ENCODE peak calls at places on chromosomes 3 and 15, in nine cellular contexts. C is neural progenitor cell, A is PC-9, P is IMR-90, Q is left lung, L is AG10803, K is pancreas, V is fibroblast of the aortic adventitia, Z is ascending aorta. E is an unnamed sample.

GRCh38 chr3:82011336-82011735 is 249.9 kb upstream of the GBE1 start:
- DNase-seq in C (no peak), A (no peak), P (no peak), Q (no peak), L (no peak), K (no peak), V (no peak), Z (no peak), E (no peak)

GRCh38 chr15:74235962-74236361 is at the start of gene CCDC33:
- DNase-seq in C (no peak), A (peak), P (no peak), Q (peak), L (no peak), K (no peak), V (no peak), Z (no peak), E (peak)

GRCh38 chr3:15527031-15527459 is 5.5 kb upstream of the COLQ start:
- DNase-seq in C (peak), A (no peak), P (peak), Q (no peak), L (no peak), K (no peak), V (peak), Z (no peak), E (peak)

GRCh38 chr15:60720493-60721231 is 241.7 kb upstream of the ICE2 start:
- DNase-seq in C (no peak), A (no peak), P (no peak), Q (no peak), L (no peak), K (no peak), V (no peak), Z (no peak), E (peak)

GRCh38 chr3:130903412-130903908 is 9.6 kb downstream of the ATP2C1 start:
- DNase-seq in C (no peak), A (no peak), P (no peak), Q (no peak), L (no peak), K (no peak), V (no peak), Z (no peak), E (no peak)

GRCh38 chr3:149388001-149388435 is 10.6 kb upstream of the TM4SF1 start:
- DNase-seq in C (no peak), A (peak), P (peak), Q (no peak), L (peak), K (no peak), V (peak), Z (no peak), E (no peak)

GRCh38 chr3:111666041-111666735 is 71.0 kb upstream of the ZBED2 start:
- DNase-seq in C (no peak), A (no peak), P (no peak), Q (no peak), L (no peak), K (no peak), V (no peak), Z (no peak), E (no peak)

GRCh38 chr3:126982125-126982521 is 792 bp upstream of the PLXNA1 start:
- DNase-seq in C (no peak), A (no peak), P (peak), Q (no peak), L (peak), K (peak), V (peak), Z (peak), E (peak)

GRCh38 chr15:39127925-39128617 is 452.8 kb upstream of the THBS1 start:
- DNase-seq in C (peak), A (peak), P (peak), Q (no peak), L (peak), K (peak), V (peak), Z (no peak), E (no peak)

GRCh38 chr3:183108002-183108449 is 8.7 kb upstream of the MCCC1 start:
- DNase-seq in C (no peak), A (no peak), P (peak), Q (no peak), L (no peak), K (no peak), V (peak), Z (no peak), E (no peak)

GRCh38 chr3:115838786-115839185 is 215.5 kb downstream of the GAP43 start:
- DNase-seq in C (no peak), A (no peak), P (no peak), Q (no peak), L (no peak), K (no peak), V (no peak), Z (no peak), E (no peak)

GRCh38 chr3:14608298-14608697 is 43.3 kb upstream of the CCDC174 start:
- DNase-seq in C (peak), A (no peak), P (no peak), Q (no peak), L (no peak), K (no peak), V (no peak), Z (no peak), E (no peak)

GRCh38 chr15:71800835-71801745 is 9.3 kb upstream of the NR2E3 start:
- DNase-seq in C (peak), A (peak), P (peak), Q (no peak), L (peak), K (no peak), V (peak), Z (no peak), E (peak)

GRCh38 chr3:156826144-156826895 is at the start of gene LEKR1:
- DNase-seq in C (peak), A (peak), P (peak), Q (peak), L (peak), K (peak), V (peak), Z (peak), E (peak)

GRCh38 chr3:49553320-49553689 is 972 bp upstream of the BSN start:
- DNase-seq in C (no peak), A (no peak), P (peak), Q (no peak), L (peak), K (no peak), V (peak), Z (no peak), E (no peak)

GRCh38 chr15:64507293-64507802 is 47.0 kb downstream of the ZNF609 start:
- DNase-seq in C (peak), A (peak), P (peak), Q (no peak), L (peak), K (peak), V (peak), Z (peak), E (peak)

GRCh38 chr15:75455424-75455981 is 4.0 kb upstream of the SIN3A start:
- DNase-seq in C (peak), A (peak), P (peak), Q (peak), L (peak), K (peak), V (peak), Z (peak), E (peak)

GRCh38 chr15:75453703-75454470 is 2.4 kb upstream of the SIN3A start:
- DNase-seq in C (peak), A (peak), P (peak), Q (peak), L (peak), K (peak), V (peak), Z (peak), E (peak)

GRCh38 chr15:75454471-75455418 is 3.3 kb upstream of the SIN3A start:
- DNase-seq in C (peak), A (no peak), P (no peak), Q (peak), L (peak), K (peak), V (peak), Z (no peak), E (peak)

GRCh38 chr15:75455982-75456531 is 4.6 kb upstream of the SIN3A start:
- DNase-seq in C (peak), A (peak), P (peak), Q (peak), L (peak), K (no peak), V (peak), Z (peak), E (peak)

DNA sequence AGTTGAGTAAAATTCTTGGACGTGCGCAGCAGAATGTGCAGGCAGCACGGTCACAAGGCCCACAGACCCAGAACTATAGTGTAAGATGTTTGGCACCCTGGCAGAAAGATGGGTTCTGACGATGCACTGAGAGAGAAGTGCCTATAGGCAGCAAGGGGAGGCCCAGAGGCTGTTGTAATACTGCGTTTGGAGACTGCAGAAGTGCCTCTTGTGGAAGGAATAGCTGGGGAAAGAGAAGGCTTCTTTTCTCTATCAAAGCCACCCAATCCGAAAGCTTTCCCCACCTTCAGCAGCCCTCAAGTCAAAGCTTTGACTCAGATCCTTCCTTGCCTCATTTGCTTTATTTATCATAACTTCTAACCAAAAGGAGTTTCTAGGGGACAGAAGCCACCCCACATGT is 5.2 kb upstream of the SIN3A start:
- DNase-seq in C (no peak), A (no peak), P (peak), Q (no peak), L (peak), K (no peak), V (peak), Z (no peak), E (no peak)
- H3K4me3 ChIP-seq in C (peak), A (peak), P (peak), Q (no peak), L (peak), K (no peak), V (peak), Z (peak), E (no peak)

DNA sequence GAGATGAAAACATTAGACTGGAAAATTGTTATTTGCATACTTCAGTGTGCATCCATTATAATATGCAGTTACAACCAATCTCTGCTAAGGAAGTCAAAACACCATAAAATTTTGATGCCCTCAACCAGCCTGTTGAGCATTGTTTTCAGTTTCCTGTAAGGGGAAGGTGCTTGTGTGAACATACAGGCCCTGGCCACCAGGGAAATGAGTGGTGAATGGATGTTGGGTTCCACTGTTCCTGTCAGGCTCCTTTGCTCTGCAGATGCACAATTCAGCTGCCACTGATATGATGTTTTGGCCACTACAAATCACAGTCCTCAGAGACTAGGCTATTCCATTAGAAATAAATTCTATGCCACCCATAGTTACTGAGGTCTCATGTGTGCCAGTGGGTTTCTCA is 184.6 kb downstream of the SYNPR start:
- DNase-seq in C (no peak), A (no peak), P (no peak), Q (no peak), L (no peak), K (no peak), V (no peak), Z (no peak), E (no peak)
- TF ChIP-seq CTCF in C (no peak), A (no peak), P (no peak), Q (no peak), L (no peak), K (no peak), V (no peak), Z (no peak), E (no peak)

DNA sequence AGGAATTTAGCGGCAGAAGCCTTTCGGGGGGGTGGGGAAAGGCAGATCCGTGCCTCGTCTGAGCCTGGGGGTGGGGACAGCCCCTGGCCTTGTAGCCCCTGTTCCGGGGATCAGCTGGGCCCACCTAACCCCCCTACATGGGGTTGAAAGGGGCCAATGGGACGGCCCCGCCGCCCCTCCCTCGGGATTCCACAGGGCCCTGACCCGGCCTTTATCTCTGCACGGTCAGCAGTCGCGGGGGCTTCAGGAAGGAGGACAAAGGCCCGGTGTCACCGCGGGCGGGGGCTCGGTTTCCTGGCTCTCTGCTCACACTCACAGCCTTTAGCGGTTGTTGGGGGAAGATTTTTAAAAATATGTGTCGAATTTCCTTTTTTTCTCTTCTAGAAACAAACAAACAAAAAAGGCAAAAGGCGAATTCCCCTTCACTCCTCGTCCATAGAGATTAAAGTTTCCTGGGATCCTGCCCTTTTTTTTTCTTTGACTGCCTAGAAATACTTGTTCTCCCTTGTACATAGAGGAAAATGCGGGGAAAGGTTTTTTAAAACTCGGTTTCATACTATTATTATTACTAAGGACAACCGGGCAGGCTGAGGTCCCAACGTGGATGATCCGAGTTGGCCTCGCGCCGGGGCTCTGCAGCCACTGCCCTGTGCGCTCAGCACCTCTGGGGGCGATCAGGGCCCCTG is 7.9 kb downstream of the FOXL2 start:
- DNase-seq in C (peak), A (no peak), P (no peak), Q (no peak), L (no peak), K (no peak), V (no peak), Z (no peak), E (no peak)
- H3K4me3 ChIP-seq in C (peak), A (no peak), P (no peak), Q (no peak), L (no peak), K (no peak), V (no peak), Z (peak), E (no peak)

GRCh38 chr3:32685604-32686185 is 707 bp downstream of the CNOT10 start:
- DNase-seq in C (no peak), A (peak), P (peak), Q (no peak), L (peak), K (no peak), V (peak), Z (no peak), E (peak)
- TF ChIP-seq CTCF in C (peak), A (no peak), P (no peak), Q (no peak), L (no peak), K (no peak), V (no peak), Z (no peak), E (no peak)

DNA sequence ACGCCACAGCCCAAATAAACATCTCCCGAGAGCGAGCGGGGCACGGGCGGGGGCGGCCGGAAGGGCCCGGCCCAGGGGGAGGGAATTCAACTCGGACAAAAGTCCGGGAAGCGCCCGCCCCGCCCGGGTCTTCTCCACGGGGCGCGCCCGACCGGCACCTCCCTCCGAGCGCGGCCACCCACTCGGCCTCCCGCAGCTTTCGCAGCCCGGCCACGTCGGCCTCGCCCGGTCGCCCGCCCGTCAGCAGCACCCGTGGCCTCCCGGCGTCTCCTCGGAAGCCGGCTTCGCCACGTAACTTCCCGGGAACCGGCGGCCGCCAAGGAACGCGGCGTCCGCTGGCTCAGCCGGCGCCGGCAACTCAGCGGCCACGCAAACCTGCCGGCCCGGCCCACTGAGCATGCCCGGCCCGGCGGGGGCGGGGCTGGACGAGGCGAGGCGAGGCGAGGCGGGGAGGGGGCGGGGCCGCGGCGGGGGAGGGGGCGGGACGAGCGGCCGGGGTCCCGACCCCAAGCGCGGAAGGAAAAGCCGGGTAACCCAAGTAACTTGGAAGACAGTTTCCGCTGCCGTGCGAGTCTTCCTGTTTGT is at the start of gene TJP1:
- DNase-seq in C (peak), A (peak), P (peak), Q (peak), L (peak), K (peak), V (peak), Z (no peak), E (no peak)
- H3K4me3 ChIP-seq in C (peak), A (peak), P (peak), Q (peak), L (peak), K (peak), V (peak), Z (peak), E (no peak)

DNA sequence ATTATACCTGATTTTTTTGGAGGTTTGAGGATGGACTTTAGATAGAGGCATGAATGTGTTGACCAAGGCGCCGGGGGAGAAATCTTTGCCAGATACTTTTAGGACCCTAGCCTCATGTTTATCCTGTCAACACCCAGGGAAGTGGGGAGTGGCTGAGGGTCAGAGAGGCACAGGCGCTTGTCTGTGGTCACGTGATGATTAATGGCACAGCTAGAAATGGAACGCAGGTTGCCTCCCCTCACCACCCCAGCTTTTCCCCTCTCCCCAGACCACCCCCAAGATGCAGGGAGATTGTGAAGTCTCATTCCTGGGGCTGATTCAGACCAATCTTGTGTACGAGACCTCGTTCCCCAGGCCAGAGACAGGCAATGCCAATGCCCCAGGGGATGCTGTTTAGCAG is 218.4 kb upstream of the LINGO1 start:
- DNase-seq in C (no peak), A (no peak), P (no peak), Q (no peak), L (no peak), K (no peak), V (no peak), Z (no peak), E (no peak)
- TF ChIP-seq CTCF in C (no peak), A (no peak), P (no peak), Q (no peak), L (no peak), K (no peak), V (no peak), Z (no peak), E (no peak)

GRCh38 chr3:102089904-102090492 is 240.7 kb downstream of the NFKBIZ start:
- DNase-seq in C (peak), A (no peak), P (peak), Q (no peak), L (peak), K (no peak), V (peak), Z (no peak), E (no peak)
- H3K4me3 ChIP-seq in C (no peak), A (no peak), P (no peak), Q (no peak), L (no peak), K (no peak), V (no peak), Z (no peak), E (no peak)

GRCh38 chr15:81809543-81809942 is 236.3 kb downstream of the MEX3B start:
- DNase-seq in C (peak), A (no peak), P (peak), Q (no peak), L (peak), K (no peak), V (peak), Z (no peak), E (peak)
- TF ChIP-seq CTCF in C (peak), A (no peak), P (no peak), Q (no peak), L (no peak), K (no peak), V (peak), Z (no peak), E (no peak)

GRCh38 chr3:169657351-169658124 is 6.0 kb downstream of the MECOM start:
- DNase-seq in C (no peak), A (no peak), P (no peak), Q (no peak), L (no peak), K (peak), V (peak), Z (no peak), E (no peak)

GRCh38 chr3:169659858-169660614 is 3.5 kb downstream of the MECOM start:
- DNase-seq in C (peak), A (no peak), P (no peak), Q (no peak), L (no peak), K (peak), V (peak), Z (no peak), E (no peak)

GRCh38 chr3:169660709-169661566 is 2.6 kb downstream of the MECOM start:
- DNase-seq in C (peak), A (no peak), P (peak), Q (no peak), L (no peak), K (peak), V (peak), Z (no peak), E (peak)

GRCh38 chr3:169658311-169658931 is 5.1 kb downstream of the MECOM start:
- DNase-seq in C (peak), A (no peak), P (peak), Q (peak), L (no peak), K (peak), V (peak), Z (no peak), E (no peak)

GRCh38 chr3:169659096-169659521 is 4.4 kb downstream of the MECOM start:
- DNase-seq in C (peak), A (no peak), P (no peak), Q (peak), L (no peak), K (peak), V (peak), Z (no peak), E (no peak)
- H3K4me3 ChIP-seq in C (peak), A (no peak), P (no peak), Q (no peak), L (no peak), K (no peak), V (peak), Z (peak), E (no peak)